ENCODE peak calls at places on chromosomes 4 and X, in eight cellular contexts. A is HFFc6, X is GM13976, Z is fibroblast of the aortic adventitia, I is lower leg skin, T is neural crest cell, G is HFF-Myc, C is upper lobe of right lung. L is an unnamed sample.

GRCh38 chrX:107825698-107826285 is at the start of gene MID2:
- DNase-seq in C (peak), X (peak), G (no peak), T (peak), I (peak), Z (peak), A (peak), L (peak)

GRCh38 chrX:140712413-140713173 is 3.0 kb downstream of the LINC00632 start:
- DNase-seq in X (no peak), Z (no peak), G (peak), I (peak), A (peak), T (peak), C (peak), L (no peak)

GRCh38 chr4:124321370-124321769 is 391.2 kb downstream of the ANKRD50 start:
- DNase-seq in Z (peak), I (no peak), X (no peak), A (no peak), C (no peak), T (no peak), G (no peak), L (no peak)

GRCh38 chr4:55910140-55910539 is 38.6 kb upstream of the CEP135 start:
- DNase-seq in I (no peak), T (no peak), Z (peak), X (no peak), A (peak), C (no peak), G (no peak), L (no peak)

GRCh38 chr4:169202143-169202699 is 68.5 kb downstream of the SH3RF1 start:
- DNase-seq in C (no peak), A (no peak), Z (peak), T (no peak), I (no peak), X (no peak), G (no peak), L (no peak)

GRCh38 chr4:68963389-68963788 is 11.8 kb upstream of the UGT2A3 start:
- DNase-seq in Z (peak), G (no peak), I (no peak), T (no peak), X (no peak), C (no peak), A (no peak), L (no peak)

GRCh38 chrX:13078739-13079444 is 34.5 kb upstream of the FAM9C start:
- DNase-seq in X (no peak), A (peak), Z (peak), G (no peak), T (no peak), C (peak), I (no peak), L (no peak)

GRCh38 chrX:46965125-46965758 is 53.0 kb downstream of the JADE3 start:
- DNase-seq in G (no peak), X (no peak), T (no peak), A (peak), C (no peak), Z (peak), I (no peak), L (no peak)

GRCh38 chrX:136747003-136747986 is 33.4 kb downstream of the ARHGEF6 start:
- DNase-seq in X (no peak), A (no peak), Z (no peak), C (no peak), T (no peak), I (no peak), G (no peak), L (no peak)

GRCh38 chr4:69875576-69875975 is 15.6 kb upstream of the SULT1E1 start:
- DNase-seq in I (no peak), A (no peak), Z (no peak), X (no peak), T (no peak), G (no peak), C (no peak), L (no peak)

GRCh38 chrX:82218361-82218760 is 1016.5 kb downstream of the SH3BGRL start:
- DNase-seq in X (peak), C (no peak), G (no peak), Z (peak), T (no peak), A (no peak), I (no peak), L (peak)

GRCh38 chr4:139453041-139453370 is 915 bp upstream of the RAB33B start:
- DNase-seq in C (no peak), X (peak), Z (no peak), A (peak), T (no peak), G (peak), I (peak), L (peak)

GRCh38 chr4:82287720-82288119 is 86.1 kb downstream of the HNRNPD start:
- DNase-seq in A (no peak), C (no peak), G (no peak), T (no peak), I (no peak), Z (no peak), X (no peak), L (no peak)

GRCh38 chr4:13821522-13821921 is 194.0 kb upstream of the BOD1L1 start:
- DNase-seq in A (no peak), X (no peak), T (no peak), G (no peak), C (no peak), I (no peak), Z (no peak), L (no peak)

GRCh38 chr4:107999932-108000539 is 10.3 kb downstream of the HADH start:
- DNase-seq in Z (peak), A (no peak), G (no peak), C (no peak), T (no peak), I (no peak), X (no peak), L (no peak)

GRCh38 chrX:134936542-134936941 is 54.2 kb upstream of the SMIM10 start:
- DNase-seq in I (no peak), Z (peak), C (no peak), T (no peak), G (no peak), A (peak), X (no peak), L (no peak)

GRCh38 chr4:128558896-128559669 is 250.4 kb upstream of the JADE1 start:
- DNase-seq in I (no peak), X (no peak), T (no peak), C (no peak), A (peak), Z (peak), G (no peak), L (no peak)

GRCh38 chr4:159010100-159010499 is 92.8 kb upstream of the RAPGEF2 start:
- DNase-seq in T (no peak), Z (no peak), X (no peak), C (no peak), G (no peak), I (no peak), A (no peak), L (no peak)

GRCh38 chrX:107324493-107325310 is 118.3 kb downstream of the DNAAF6 start:
- DNase-seq in G (no peak), A (no peak), T (peak), I (no peak), Z (peak), X (peak), C (peak), L (no peak)

GRCh38 chr4:91064157-91064853 is 937.1 kb downstream of the CCSER1 start:
- DNase-seq in A (no peak), I (no peak), T (peak), C (no peak), G (no peak), X (no peak), Z (no peak), L (no peak)

GRCh38 chr4:1868912-1869311 is 2.3 kb upstream of the NSD2 start:
- DNase-seq in I (no peak), G (no peak), A (no peak), X (no peak), Z (no peak), T (no peak), C (no peak), L (no peak)

DNA sequence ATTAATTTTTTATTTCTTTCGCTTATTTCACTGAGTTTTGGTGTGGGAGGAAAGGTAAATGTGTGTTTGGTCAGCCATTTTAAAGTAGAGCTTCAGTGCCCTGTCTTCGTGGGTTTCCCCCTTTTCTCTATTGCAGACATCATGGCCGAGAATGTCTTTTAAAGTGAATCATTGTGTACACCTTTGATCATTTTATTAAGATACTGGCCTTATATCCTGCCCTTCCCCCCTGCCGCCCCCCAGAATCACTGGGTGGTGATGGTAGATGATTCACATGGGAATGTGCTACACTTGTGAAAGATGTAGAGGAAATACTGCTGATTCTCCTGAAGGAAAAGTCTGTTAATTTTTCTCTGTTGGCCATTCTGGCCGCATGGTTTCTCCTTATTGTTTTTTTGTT is 23.9 kb downstream of the CDKL5 start:
- DNase-seq in A (no peak), X (no peak), G (no peak), C (no peak), T (no peak), Z (no peak), I (no peak), L (no peak)
- TF ChIP-seq CTCF in A (no peak), X (no peak), G (no peak), C (no peak), T (no peak), Z (no peak), I (no peak), L (no peak)

GRCh38 chr4:164695650-164696049 is 58.3 kb upstream of the SMIM31 start:
- DNase-seq in I (no peak), G (no peak), T (no peak), A (no peak), Z (no peak), X (no peak), C (no peak), L (no peak)

GRCh38 chr4:164701665-164702064 is 52.3 kb upstream of the SMIM31 start:
- DNase-seq in G (no peak), T (no peak), C (no peak), A (no peak), Z (no peak), X (peak), I (no peak), L (peak)

DNA sequence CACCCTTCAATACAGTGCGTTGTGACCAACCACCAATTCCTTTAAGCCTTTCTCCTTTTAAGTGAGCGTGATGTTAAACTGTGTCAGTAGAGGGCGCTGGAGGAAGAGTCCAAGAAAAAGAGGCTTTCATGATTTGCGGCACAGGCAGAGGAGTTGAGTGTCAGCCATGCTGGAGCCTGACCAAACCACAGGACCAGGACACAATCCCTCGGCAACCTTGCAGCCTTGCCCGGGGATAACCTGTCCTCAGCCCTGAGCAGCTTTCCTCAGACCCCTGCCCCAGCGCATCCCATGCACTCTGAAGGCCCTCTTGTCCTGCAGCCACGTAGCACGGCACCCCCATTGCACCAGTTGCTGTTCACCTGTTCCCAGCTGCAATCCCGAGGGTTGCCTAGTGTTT is 53.5 kb upstream of the SMIM31 start:
- DNase-seq in I (no peak), Z (no peak), A (no peak), C (no peak), X (no peak), G (no peak), T (peak), L (peak)
- TF ChIP-seq CTCF in I (no peak), Z (no peak), A (no peak), C (no peak), X (peak), G (peak), T (peak), L (peak)

DNA sequence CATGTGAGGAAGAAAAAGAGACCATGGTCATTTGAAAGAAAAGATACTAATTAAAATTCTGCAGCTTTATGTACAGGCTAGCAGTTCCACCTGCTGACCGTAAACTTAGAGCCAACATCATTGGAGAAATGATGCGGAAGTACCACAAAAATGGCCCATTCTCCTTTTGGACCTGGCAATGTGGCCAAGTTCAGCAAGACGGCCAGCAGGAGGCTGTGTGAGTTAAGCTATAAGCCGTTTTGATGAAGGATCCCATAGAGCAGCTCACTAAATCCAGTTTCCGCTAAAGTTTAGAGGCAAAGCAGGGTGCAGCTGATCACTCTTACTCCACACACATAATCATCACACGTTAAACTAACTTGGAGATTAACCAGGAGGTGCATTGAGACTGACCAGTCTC is 133.8 kb downstream of the LDB2 start:
- DNase-seq in G (no peak), X (no peak), Z (no peak), A (no peak), C (no peak), I (no peak), T (no peak), L (no peak)
- TF ChIP-seq CTCF in G (peak), X (no peak), Z (peak), A (peak), C (peak), I (no peak), T (peak), L (no peak)

DNA sequence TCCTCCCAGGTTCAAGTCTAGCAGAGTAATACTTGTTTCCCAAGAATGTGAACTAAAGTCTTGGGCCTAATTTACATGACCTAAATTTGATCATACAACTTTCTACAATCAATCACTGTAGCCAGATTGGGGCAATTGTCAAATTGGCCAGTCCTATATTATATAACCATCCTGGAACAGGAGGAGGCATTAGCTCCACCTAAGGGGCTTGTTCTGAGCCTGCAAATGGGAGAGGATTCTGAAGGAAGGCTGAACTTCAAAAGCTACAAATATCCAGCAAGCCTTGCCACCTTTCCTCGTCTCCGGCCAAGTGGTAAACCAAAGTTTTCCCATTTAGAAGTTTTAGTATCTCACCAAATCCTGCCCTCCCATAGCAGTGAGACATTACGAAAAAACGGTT is 1289.6 kb upstream of the TENM3 start:
- DNase-seq in I (no peak), G (no peak), T (no peak), C (no peak), A (no peak), Z (peak), X (no peak), L (no peak)
- TF ChIP-seq CTCF in I (no peak), G (no peak), T (peak), C (no peak), A (no peak), Z (peak), X (no peak), L (no peak)

DNA sequence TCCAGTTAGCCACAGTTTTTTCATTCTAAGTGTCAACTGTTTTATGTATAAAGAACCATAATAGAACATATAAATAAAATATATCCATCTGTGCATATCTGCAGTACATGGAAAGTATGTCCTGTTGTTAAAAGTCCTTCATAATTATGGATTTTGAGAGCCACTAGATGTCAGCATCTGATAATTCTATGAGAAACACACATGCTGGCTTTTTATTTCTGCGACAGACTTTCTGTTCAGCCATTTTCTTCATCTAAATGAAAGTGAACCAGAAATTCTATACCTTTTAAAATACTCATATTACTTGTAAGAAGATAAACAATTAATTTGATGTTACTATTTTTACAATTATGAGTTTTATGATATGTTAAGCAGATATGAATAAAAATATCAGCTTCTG is 251.4 kb downstream of the GPM6A start:
- DNase-seq in X (peak), I (no peak), A (peak), G (no peak), T (no peak), C (no peak), Z (peak), L (no peak)
- TF ChIP-seq CTCF in X (peak), I (no peak), A (peak), G (no peak), T (peak), C (no peak), Z (no peak), L (peak)

DNA sequence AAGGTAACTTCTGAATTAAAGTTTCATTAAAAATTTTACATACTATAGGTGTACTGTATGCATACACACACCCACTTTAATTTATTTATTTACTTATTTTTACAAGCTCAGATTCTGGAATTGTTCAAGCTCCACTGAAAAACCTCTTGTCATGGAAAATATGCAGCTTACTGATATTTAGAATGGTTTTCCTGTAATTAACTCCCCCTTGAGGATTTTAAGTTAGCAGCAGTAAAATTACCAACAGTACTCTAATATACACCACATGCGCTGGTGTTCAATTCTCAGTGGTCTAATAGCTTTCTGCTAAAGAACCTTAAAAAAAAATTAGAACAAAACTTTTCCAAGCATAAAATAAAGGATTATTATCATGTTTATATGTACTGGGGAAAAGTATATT is 12.0 kb downstream of the MAB21L2 start:
- DNase-seq in A (peak), Z (peak), I (no peak), C (no peak), G (no peak), X (no peak), T (no peak), L (no peak)
- TF ChIP-seq CTCF in A (peak), Z (peak), I (no peak), C (no peak), G (no peak), X (no peak), T (no peak), L (no peak)